ENCODE peak calls at places on chromosomes 5 and 9, in five cellular contexts. M is H1, Q is HEK293T, B is GM12878, E is HepG2. W is an unnamed sample.
A peak's percentile ranks its signal among the peaks of the same experiment; 100 is the strongest.

GRCh38 chr9:136259517-136259813 is 13.9 kb upstream of the QSOX2 start:
- DNase-seq in M (no peak), B (no peak), Q (no peak), E (no peak), W (no peak)

GRCh38 chr5:132229236-132229635 is 1.6 kb upstream of the P4HA2 start:
- DNase-seq in B (no peak), E (no peak), M (no peak), Q (no peak), W (no peak)

GRCh38 chr9:70413427-70413797 is 1.0 kb downstream of the KLF9 start:
- DNase-seq in M (no peak), Q (no peak), B (no peak), E (no peak), W (no peak)

GRCh38 chr5:112279082-112279481 is 140.0 kb downstream of the EPB41L4A start:
- DNase-seq in E (no peak), Q (no peak), B (no peak), M (no peak), W (no peak)

GRCh38 chr5:128673411-128673957 is 135.4 kb upstream of the FBN2 start:
- DNase-seq in M (no peak), Q (no peak), B (no peak), E (no peak), W (no peak)

GRCh38 chr9:38084556-38084880 is 15.5 kb upstream of the SHB start:
- DNase-seq in M (no peak), B (no peak), E (no peak), Q (no peak), W (no peak)

GRCh38 chr5:89071101-89071940 is 188.3 kb upstream of the MEF2C start:
- DNase-seq in M (no peak), Q (no peak), B (peak; percentile 33), E (no peak), W (no peak)

GRCh38 chr5:67215592-67216471 is 19.2 kb upstream of the CD180 start:
- DNase-seq in Q (no peak), B (peak; percentile 79), E (peak; percentile 71), M (no peak), W (no peak)

GRCh38 chr5:138349842-138350635 is 2.4 kb upstream of the KDM3B start:
- DNase-seq in B (no peak), E (no peak), M (no peak), Q (no peak), W (no peak)

GRCh38 chr9:88692837-88693236 is 157.9 kb downstream of the NXNL2 start:
- DNase-seq in B (no peak), M (no peak), Q (no peak), E (no peak), W (no peak)

GRCh38 chr9:96486351-96487029 is 36.5 kb downstream of the HABP4 start:
- DNase-seq in B (no peak), M (no peak), E (no peak), Q (no peak), W (no peak)
- TF ChIP-seq SUZ12 in B (no peak), M (no peak), E (no peak), Q (no peak), W (no peak)

GRCh38 chr9:134992755-134993124 is 75.0 kb upstream of the FCN1 start:
- DNase-seq in B (no peak), Q (no peak), M (no peak), E (no peak), W (no peak)
- TF ChIP-seq SUZ12 in B (no peak), Q (no peak), M (no peak), E (no peak), W (no peak)

DNA sequence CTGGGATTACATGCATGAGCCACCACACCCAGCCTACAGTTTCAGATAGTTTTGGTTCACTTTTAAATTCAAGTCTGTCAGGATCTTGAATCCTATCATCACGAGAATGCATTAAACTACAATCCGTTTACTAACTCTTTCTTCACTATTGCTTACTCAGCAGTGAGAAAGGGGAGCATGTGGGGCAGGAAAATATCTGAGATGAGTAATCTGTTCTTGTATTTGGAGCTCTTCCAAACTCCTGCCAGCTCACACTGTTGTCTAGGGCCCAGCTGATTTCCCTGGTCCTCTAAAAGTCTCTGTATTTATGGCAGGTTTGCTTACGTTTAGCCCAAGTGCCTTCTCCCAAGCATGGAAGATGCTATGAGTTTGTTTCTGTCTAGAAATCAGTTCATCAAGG is 152.2 kb downstream of the FGF18 start:
- DNase-seq in M (no peak), E (no peak), B (no peak), Q (no peak), W (no peak)
- TF ChIP-seq SUZ12 in M (no peak), E (no peak), B (no peak), Q (no peak), W (no peak)

GRCh38 chr9:99447951-99448350 is 225.9 kb downstream of the SEC61B start:
- DNase-seq in E (no peak), M (no peak), B (no peak), Q (no peak), W (no peak)

GRCh38 chr9:99441829-99442228 is 219.7 kb downstream of the SEC61B start:
- DNase-seq in Q (no peak), E (no peak), M (no peak), B (no peak), W (no peak)

GRCh38 chr9:99445920-99446319 is 223.8 kb downstream of the SEC61B start:
- DNase-seq in Q (no peak), B (no peak), E (no peak), M (no peak), W (no peak)

GRCh38 chr9:99449726-99450125 is 227.6 kb downstream of the SEC61B start:
- DNase-seq in E (no peak), Q (no peak), M (no peak), B (no peak), W (no peak)

DNA sequence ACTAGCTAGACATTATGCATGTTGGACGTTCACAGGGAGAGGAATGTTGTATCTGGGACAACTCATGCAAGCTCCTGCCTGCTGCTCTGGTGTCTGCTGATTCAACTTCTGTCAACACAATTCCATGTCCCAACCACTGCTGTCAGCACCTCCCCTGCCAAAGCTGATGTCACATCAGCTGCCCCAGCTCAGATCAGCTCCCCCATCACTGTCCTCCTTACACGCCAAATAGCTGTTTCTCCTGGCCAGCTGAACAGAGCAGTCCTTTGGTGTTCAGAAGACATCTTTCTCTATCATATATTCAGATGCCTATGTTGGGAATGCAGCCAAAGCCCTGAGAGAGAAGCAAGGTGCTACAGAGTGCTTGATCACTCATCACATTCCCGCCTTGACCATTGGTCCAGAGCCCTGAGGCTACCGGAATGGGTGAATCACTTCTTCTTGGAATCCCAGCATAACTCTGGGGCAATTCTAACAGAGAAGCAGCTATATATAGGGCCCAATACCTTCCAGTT is 223.4 kb downstream of the SEC61B start:
- DNase-seq in M (no peak), B (no peak), E (no peak), Q (no peak), W (no peak)
- TF ChIP-seq SUZ12 in M (no peak), B (no peak), E (no peak), Q (no peak), W (no peak)

GRCh38 chr5:177098772-177099152 is 12.0 kb downstream of the FGFR4 start:
- DNase-seq in B (no peak), E (no peak), Q (no peak), M (no peak), W (no peak)
- TF ChIP-seq SUZ12 in B (no peak), E (no peak), Q (no peak), M (no peak), W (no peak)

DNA sequence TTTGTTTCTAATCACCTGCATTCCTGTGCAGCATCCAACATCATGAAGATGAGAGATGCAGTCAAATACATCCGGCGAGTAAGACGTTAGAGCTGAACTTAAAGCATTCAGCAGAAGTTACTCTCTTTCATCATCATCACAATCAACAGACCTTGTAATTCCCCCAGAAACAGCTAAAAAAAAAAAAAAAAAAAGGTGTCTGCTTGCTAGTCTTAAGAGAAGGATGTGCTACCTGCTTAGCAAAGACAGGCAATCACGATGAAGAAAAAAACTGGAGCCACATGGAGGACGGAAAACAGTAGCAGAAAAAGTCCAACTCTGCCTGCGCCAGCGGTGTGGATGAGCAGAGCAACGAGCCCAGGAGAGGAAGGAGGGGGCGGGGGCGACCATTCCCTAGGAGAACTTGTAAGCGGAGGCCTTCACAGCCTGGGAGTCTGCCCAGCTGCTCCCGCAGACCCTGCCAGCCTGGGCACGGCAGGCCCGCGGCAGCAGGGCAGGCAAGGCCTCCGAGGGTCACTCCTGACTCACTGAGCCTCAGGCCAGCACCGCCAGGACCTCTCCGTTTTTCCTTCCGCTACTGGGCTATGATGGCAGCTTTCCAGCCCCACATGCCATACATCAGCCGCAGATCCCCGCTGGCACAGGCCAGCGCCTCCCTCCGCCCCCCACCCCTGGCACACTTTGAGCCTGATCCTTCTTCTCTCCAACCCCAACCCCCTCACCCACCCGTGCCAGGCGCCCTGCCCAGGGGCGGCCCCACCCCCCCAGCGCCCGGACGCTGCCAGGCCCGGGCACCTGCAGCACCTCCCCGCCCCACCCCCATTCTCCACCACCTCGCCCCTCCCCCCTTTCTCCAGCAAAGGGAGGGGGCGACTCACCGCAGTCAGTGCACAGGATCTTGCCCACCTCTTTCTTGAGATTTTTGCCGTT is 1.3 kb downstream of the NRG2 start:
- DNase-seq in M (no peak), Q (peak; percentile 52), B (peak; percentile 36), E (no peak), W (no peak)
- TF ChIP-seq SUZ12 in M (peak; percentile 6), Q (no peak), B (no peak), E (no peak), W (peak; percentile 35)

W was measured in NT2/D1.